ENCODE peak calls at places on chromosomes 4 and X, in six cellular contexts. One of them, this sample, is unnamed.

GRCh38 chrX:17737707-17738001 is 361 bp downstream of the SCML1 start:
- DNase-seq in GM06990: no peak
- DNase-seq in CD8-positive, alpha-beta T cell: peak
- DNase-seq in lower lobe of right lung: no peak
- DNase-seq in fibroblast of pulmonary artery: no peak
- DNase-seq in bronchial epithelial cell: no peak
- DNase-seq in this sample: no peak

GRCh38 chrX:123588723-123589122 is 144.1 kb downstream of the THOC2 start:
- DNase-seq in GM06990: no peak
- DNase-seq in CD8-positive, alpha-beta T cell: no peak
- DNase-seq in lower lobe of right lung: no peak
- DNase-seq in fibroblast of pulmonary artery: no peak
- DNase-seq in bronchial epithelial cell: peak
- DNase-seq in this sample: no peak

GRCh38 chrX:45758738-45759397 is 558.2 kb upstream of the DIPK2B start:
- DNase-seq in GM06990: peak
- DNase-seq in CD8-positive, alpha-beta T cell: no peak
- DNase-seq in lower lobe of right lung: no peak
- DNase-seq in fibroblast of pulmonary artery: no peak
- DNase-seq in bronchial epithelial cell: peak
- DNase-seq in this sample: no peak

GRCh38 chrX:8591526-8591925 is 126.9 kb downstream of the VCX3B start:
- DNase-seq in GM06990: no peak
- DNase-seq in CD8-positive, alpha-beta T cell: no peak
- DNase-seq in lower lobe of right lung: no peak
- DNase-seq in fibroblast of pulmonary artery: no peak
- DNase-seq in bronchial epithelial cell: no peak
- DNase-seq in this sample: no peak

GRCh38 chrX:9707306-9708015 is 58.2 kb downstream of the GPR143 start:
- DNase-seq in GM06990: no peak
- DNase-seq in CD8-positive, alpha-beta T cell: no peak
- DNase-seq in lower lobe of right lung: no peak
- DNase-seq in fibroblast of pulmonary artery: no peak
- DNase-seq in bronchial epithelial cell: no peak
- DNase-seq in this sample: no peak

GRCh38 chr4:34293459-34293858 is 1950.9 kb downstream of the ARAP2 start:
- DNase-seq in GM06990: no peak
- DNase-seq in CD8-positive, alpha-beta T cell: no peak
- DNase-seq in lower lobe of right lung: no peak
- DNase-seq in fibroblast of pulmonary artery: no peak
- DNase-seq in bronchial epithelial cell: no peak
- DNase-seq in this sample: no peak

GRCh38 chr4:85102606-85103005 is 136.1 kb upstream of the WDFY3 start:
- DNase-seq in GM06990: no peak
- DNase-seq in CD8-positive, alpha-beta T cell: no peak
- DNase-seq in lower lobe of right lung: no peak
- DNase-seq in fibroblast of pulmonary artery: no peak
- DNase-seq in bronchial epithelial cell: no peak
- DNase-seq in this sample: peak

GRCh38 chr4:80069837-80070788 is 2.9 kb downstream of the ANTXR2 start:
- DNase-seq in GM06990: peak
- DNase-seq in CD8-positive, alpha-beta T cell: no peak
- DNase-seq in lower lobe of right lung: no peak
- DNase-seq in fibroblast of pulmonary artery: no peak
- DNase-seq in bronchial epithelial cell: peak
- DNase-seq in this sample: no peak

GRCh38 chr4:4341861-4342650 is 44.8 kb upstream of the NSG1 start:
- DNase-seq in GM06990: no peak
- DNase-seq in CD8-positive, alpha-beta T cell: no peak
- DNase-seq in lower lobe of right lung: no peak
- DNase-seq in fibroblast of pulmonary artery: no peak
- DNase-seq in bronchial epithelial cell: no peak
- DNase-seq in this sample: no peak

GRCh38 chr4:137611998-137612700 is 79.9 kb upstream of the PCDH18 start:
- DNase-seq in GM06990: no peak
- DNase-seq in CD8-positive, alpha-beta T cell: no peak
- DNase-seq in lower lobe of right lung: no peak
- DNase-seq in fibroblast of pulmonary artery: no peak
- DNase-seq in bronchial epithelial cell: no peak
- DNase-seq in this sample: no peak

GRCh38 chr4:153169811-153170210 is 34.4 kb upstream of the TRIM2 start:
- DNase-seq in GM06990: no peak
- DNase-seq in CD8-positive, alpha-beta T cell: no peak
- DNase-seq in lower lobe of right lung: no peak
- DNase-seq in fibroblast of pulmonary artery: no peak
- DNase-seq in bronchial epithelial cell: no peak
- DNase-seq in this sample: no peak

GRCh38 chr4:172546782-172547181 is 621.8 kb upstream of the GALNT7 start:
- DNase-seq in GM06990: peak
- DNase-seq in CD8-positive, alpha-beta T cell: no peak
- DNase-seq in lower lobe of right lung: no peak
- DNase-seq in fibroblast of pulmonary artery: no peak
- DNase-seq in bronchial epithelial cell: no peak
- DNase-seq in this sample: no peak

GRCh38 chrX:9285342-9285771 is 179.5 kb upstream of the TBL1X start:
- DNase-seq in GM06990: peak
- DNase-seq in CD8-positive, alpha-beta T cell: no peak
- DNase-seq in lower lobe of right lung: no peak
- DNase-seq in fibroblast of pulmonary artery: no peak
- DNase-seq in bronchial epithelial cell: no peak
- DNase-seq in this sample: no peak

GRCh38 chrX:105618393-105619101 is 203.8 kb upstream of the NRK start:
- DNase-seq in GM06990: no peak
- DNase-seq in CD8-positive, alpha-beta T cell: no peak
- DNase-seq in lower lobe of right lung: no peak
- DNase-seq in fibroblast of pulmonary artery: no peak
- DNase-seq in bronchial epithelial cell: peak
- DNase-seq in this sample: no peak

GRCh38 chr4:1763550-1764080 is 29.5 kb upstream of the FGFR3 start:
- DNase-seq in GM06990: no peak
- DNase-seq in CD8-positive, alpha-beta T cell: no peak
- DNase-seq in lower lobe of right lung: no peak
- DNase-seq in fibroblast of pulmonary artery: peak
- DNase-seq in bronchial epithelial cell: no peak
- DNase-seq in this sample: no peak

GRCh38 chrX:6244666-6245065 is 16.0 kb upstream of the NLGN4X start:
- DNase-seq in GM06990: no peak
- DNase-seq in CD8-positive, alpha-beta T cell: no peak
- DNase-seq in lower lobe of right lung: no peak
- DNase-seq in fibroblast of pulmonary artery: no peak
- DNase-seq in bronchial epithelial cell: no peak
- DNase-seq in this sample: no peak

GRCh38 chr4:101158136-101158485 is 189.2 kb downstream of the PPP3CA start:
- DNase-seq in GM06990: no peak
- DNase-seq in CD8-positive, alpha-beta T cell: no peak
- DNase-seq in lower lobe of right lung: no peak
- DNase-seq in fibroblast of pulmonary artery: no peak
- DNase-seq in bronchial epithelial cell: no peak
- DNase-seq in this sample: no peak

GRCh38 chr4:72283357-72283756 is 251.6 kb downstream of the NPFFR2 start:
- DNase-seq in GM06990: no peak
- DNase-seq in CD8-positive, alpha-beta T cell: no peak
- DNase-seq in lower lobe of right lung: no peak
- DNase-seq in fibroblast of pulmonary artery: no peak
- DNase-seq in bronchial epithelial cell: peak
- DNase-seq in this sample: no peak

GRCh38 chrX:24513416-24513815 is 48.3 kb downstream of the PDK3 start:
- DNase-seq in GM06990: peak
- DNase-seq in CD8-positive, alpha-beta T cell: no peak
- DNase-seq in lower lobe of right lung: no peak
- DNase-seq in fibroblast of pulmonary artery: no peak
- DNase-seq in bronchial epithelial cell: peak
- DNase-seq in this sample: no peak

GRCh38 chr4:114146947-114147618 is 167.6 kb upstream of the ARSJ start:
- DNase-seq in GM06990: no peak
- DNase-seq in CD8-positive, alpha-beta T cell: no peak
- DNase-seq in lower lobe of right lung: no peak
- DNase-seq in fibroblast of pulmonary artery: no peak
- DNase-seq in bronchial epithelial cell: no peak
- DNase-seq in this sample: no peak

GRCh38 chrX:119686087-119686639 is 6.8 kb downstream of the SEPTIN6 start:
- DNase-seq in GM06990: peak
- DNase-seq in CD8-positive, alpha-beta T cell: peak
- DNase-seq in lower lobe of right lung: no peak
- DNase-seq in fibroblast of pulmonary artery: no peak
- DNase-seq in bronchial epithelial cell: no peak
- DNase-seq in this sample: no peak

GRCh38 chr4:101019941-101020401 is 327.4 kb downstream of the PPP3CA start:
- DNase-seq in GM06990: peak
- DNase-seq in CD8-positive, alpha-beta T cell: no peak
- DNase-seq in lower lobe of right lung: no peak
- DNase-seq in fibroblast of pulmonary artery: no peak
- DNase-seq in bronchial epithelial cell: peak
- DNase-seq in this sample: no peak

GRCh38 chr4:2363056-2363719 is 55.3 kb downstream of the ZFYVE28 start:
- DNase-seq in GM06990: no peak
- DNase-seq in CD8-positive, alpha-beta T cell: no peak
- DNase-seq in lower lobe of right lung: peak
- DNase-seq in fibroblast of pulmonary artery: no peak
- DNase-seq in bronchial epithelial cell: no peak
- DNase-seq in this sample: no peak

GRCh38 chr4:18859468-18859867 is 837.9 kb upstream of the LCORL start:
- DNase-seq in GM06990: no peak
- DNase-seq in CD8-positive, alpha-beta T cell: no peak
- DNase-seq in lower lobe of right lung: no peak
- DNase-seq in fibroblast of pulmonary artery: no peak
- DNase-seq in bronchial epithelial cell: no peak
- DNase-seq in this sample: no peak

DNA sequence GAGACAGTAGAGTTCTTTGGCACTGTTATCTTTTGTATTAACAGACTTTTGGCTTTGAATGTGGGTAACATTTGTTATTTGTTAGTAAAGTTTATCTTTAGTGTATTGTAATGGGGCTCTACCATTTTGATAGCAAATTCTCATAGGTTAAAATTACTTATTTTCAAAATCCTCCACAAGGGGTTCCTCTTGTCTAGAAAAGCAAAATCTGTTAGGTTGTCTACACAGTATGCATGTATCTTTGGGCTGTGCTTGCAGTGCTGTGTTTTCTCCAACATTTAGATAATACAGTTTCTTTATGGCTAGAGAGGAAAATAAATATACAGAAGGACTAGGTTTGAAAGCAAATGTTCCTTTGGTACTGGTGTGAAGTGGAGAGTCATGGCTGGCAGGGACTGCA is 40.2 kb downstream of the POLR2B start:
- DNase-seq in GM06990: no peak
- DNase-seq in CD8-positive, alpha-beta T cell: no peak
- DNase-seq in lower lobe of right lung: no peak
- DNase-seq in fibroblast of pulmonary artery: peak
- DNase-seq in bronchial epithelial cell: no peak
- DNase-seq in this sample: no peak
- TF ChIP-seq CTCF in GM06990: no peak
- TF ChIP-seq CTCF in CD8-positive, alpha-beta T cell: no peak
- TF ChIP-seq CTCF in lower lobe of right lung: no peak
- TF ChIP-seq CTCF in fibroblast of pulmonary artery: peak
- TF ChIP-seq CTCF in bronchial epithelial cell: no peak
- TF ChIP-seq CTCF in this sample: no peak

GRCh38 chrX:41472231-41472815 is 25.2 kb downstream of the NYX start:
- DNase-seq in GM06990: no peak
- DNase-seq in CD8-positive, alpha-beta T cell: no peak
- DNase-seq in lower lobe of right lung: no peak
- DNase-seq in fibroblast of pulmonary artery: no peak
- DNase-seq in bronchial epithelial cell: no peak
- DNase-seq in this sample: no peak

GRCh38 chrX:41475611-41476241 is 28.6 kb downstream of the NYX start:
- DNase-seq in GM06990: no peak
- DNase-seq in CD8-positive, alpha-beta T cell: no peak
- DNase-seq in lower lobe of right lung: no peak
- DNase-seq in fibroblast of pulmonary artery: no peak
- DNase-seq in bronchial epithelial cell: no peak
- DNase-seq in this sample: no peak

GRCh38 chrX:41474726-41475100 is 27.6 kb downstream of the NYX start:
- DNase-seq in GM06990: no peak
- DNase-seq in CD8-positive, alpha-beta T cell: no peak
- DNase-seq in lower lobe of right lung: no peak
- DNase-seq in fibroblast of pulmonary artery: no peak
- DNase-seq in bronchial epithelial cell: no peak
- DNase-seq in this sample: no peak

GRCh38 chrX:41473936-41474725 is 27.0 kb downstream of the NYX start:
- DNase-seq in GM06990: no peak
- DNase-seq in CD8-positive, alpha-beta T cell: no peak
- DNase-seq in lower lobe of right lung: no peak
- DNase-seq in fibroblast of pulmonary artery: no peak
- DNase-seq in bronchial epithelial cell: no peak
- DNase-seq in this sample: no peak

GRCh38 chrX:41475166-41475565 is 28.0 kb downstream of the NYX start:
- DNase-seq in GM06990: no peak
- DNase-seq in CD8-positive, alpha-beta T cell: no peak
- DNase-seq in lower lobe of right lung: no peak
- DNase-seq in fibroblast of pulmonary artery: no peak
- DNase-seq in bronchial epithelial cell: no peak
- DNase-seq in this sample: no peak
- H3K4me3 ChIP-seq in GM06990: no peak
- H3K4me3 ChIP-seq in CD8-positive, alpha-beta T cell: no peak
- H3K4me3 ChIP-seq in lower lobe of right lung: no peak
- H3K4me3 ChIP-seq in fibroblast of pulmonary artery: no peak
- H3K4me3 ChIP-seq in bronchial epithelial cell: no peak
- H3K4me3 ChIP-seq in this sample: no peak

DNA sequence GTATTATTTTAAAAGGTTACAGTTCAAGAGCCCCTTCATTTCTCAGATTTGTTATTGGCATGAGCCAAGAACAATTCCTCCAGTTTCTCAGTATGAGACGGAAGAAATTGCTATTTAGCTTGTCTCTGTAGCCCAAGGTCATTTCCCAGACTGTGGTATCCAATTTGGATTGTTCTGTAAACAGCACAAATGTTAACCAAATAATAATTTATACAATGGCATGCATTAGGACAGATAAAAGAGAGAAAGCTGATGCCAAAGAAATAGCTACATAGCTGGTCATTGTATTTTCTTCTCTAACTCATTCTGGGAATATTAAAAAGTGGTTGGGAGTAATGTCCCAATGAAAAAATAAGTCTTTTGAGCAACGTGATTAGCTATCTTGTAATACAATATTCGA is 134.6 kb upstream of the NPY2R start:
- DNase-seq in GM06990: no peak
- DNase-seq in CD8-positive, alpha-beta T cell: no peak
- DNase-seq in lower lobe of right lung: no peak
- DNase-seq in fibroblast of pulmonary artery: peak
- DNase-seq in bronchial epithelial cell: no peak
- DNase-seq in this sample: no peak
- TF ChIP-seq CTCF in GM06990: no peak
- TF ChIP-seq CTCF in CD8-positive, alpha-beta T cell: no peak
- TF ChIP-seq CTCF in lower lobe of right lung: no peak
- TF ChIP-seq CTCF in fibroblast of pulmonary artery: no peak
- TF ChIP-seq CTCF in bronchial epithelial cell: no peak
- TF ChIP-seq CTCF in this sample: no peak

DNA sequence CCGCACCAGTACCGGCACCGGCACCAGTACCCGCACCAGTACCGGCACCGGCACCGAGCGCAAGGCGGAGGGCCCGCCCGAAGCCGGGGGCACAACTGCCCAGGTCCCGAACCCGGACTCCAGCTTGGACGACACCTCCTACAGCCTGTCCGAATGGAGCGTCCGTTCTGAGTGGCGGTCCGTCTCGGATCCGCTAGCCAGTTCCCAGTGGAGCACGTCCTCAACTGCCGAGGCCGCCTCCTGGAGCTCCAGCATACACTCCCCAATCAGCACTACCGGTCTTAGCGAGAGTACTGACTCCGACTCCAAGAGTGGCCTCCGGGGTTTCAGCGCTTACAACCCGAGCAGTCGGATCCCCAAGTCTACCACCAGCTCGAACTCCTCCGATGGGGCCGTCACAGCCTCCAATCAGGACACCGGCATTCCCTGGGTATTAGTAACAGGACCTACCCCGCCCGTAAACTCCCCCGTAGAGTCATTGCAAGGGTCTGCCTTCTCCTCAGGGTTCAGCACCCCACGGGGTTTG is 885 bp upstream of the MAOA start:
- DNase-seq in GM06990: no peak
- DNase-seq in CD8-positive, alpha-beta T cell: peak
- DNase-seq in lower lobe of right lung: peak
- DNase-seq in fibroblast of pulmonary artery: peak
- DNase-seq in bronchial epithelial cell: peak
- DNase-seq in this sample: no peak
- H3K4me3 ChIP-seq in GM06990: peak
- H3K4me3 ChIP-seq in CD8-positive, alpha-beta T cell: peak
- H3K4me3 ChIP-seq in lower lobe of right lung: peak
- H3K4me3 ChIP-seq in fibroblast of pulmonary artery: peak
- H3K4me3 ChIP-seq in bronchial epithelial cell: peak
- H3K4me3 ChIP-seq in this sample: peak